ENCODE peak calls at places on chromosomes 7 and 10, in six cellular contexts. V is left ventricle myocardium inferior, G is HCT116, F is HFF-Myc, W is B cell, S is AG04450. A is an unnamed sample.
A peak's percentile ranks its signal among the peaks of the same experiment; 100 is the strongest.

GRCh38 chr7:2649139-2649838 is 17.5 kb downstream of the TTYH3 start:
- DNase-seq in V (no peak), G (no peak), F (no peak), W (no peak), S (no peak), A (no peak)

GRCh38 chr7:116522247-116522646 is 2.6 kb upstream of the CAV1 start:
- DNase-seq in V (no peak), G (peak; percentile 69), F (no peak), W (no peak), S (no peak), A (no peak)

GRCh38 chr7:73728551-73728950 is 9.1 kb upstream of the STX1A start:
- DNase-seq in V (no peak), G (no peak), F (no peak), W (no peak), S (no peak), A (no peak)

GRCh38 chr10:6667679-6668270 is 87.7 kb upstream of the PRKCQ start:
- DNase-seq in V (no peak), G (peak; percentile 27), F (peak; percentile 22), W (no peak), S (no peak), A (no peak)

GRCh38 chr7:1607001-1607400 is 37.2 kb upstream of the PSMG3 start:
- DNase-seq in V (no peak), G (no peak), F (no peak), W (no peak), S (no peak), A (no peak)

GRCh38 chr10:23399701-23400144 is 39.2 kb upstream of the OTUD1 start:
- DNase-seq in V (peak; percentile 44), G (no peak), F (no peak), W (no peak), S (peak; percentile 68), A (no peak)

GRCh38 chr7:13800694-13801448 is 188.6 kb downstream of the ETV1 start:
- DNase-seq in V (no peak), G (no peak), F (peak; percentile 32), W (no peak), S (peak; percentile 71), A (no peak)

GRCh38 chr7:46880508-46881196 is 701.3 kb downstream of the TNS3 start:
- DNase-seq in V (no peak), G (no peak), F (no peak), W (no peak), S (no peak), A (no peak)

GRCh38 chr7:28296571-28297483 is 115.5 kb upstream of the CREB5 start:
- DNase-seq in V (peak; percentile 21), G (peak; percentile 55), F (no peak), W (no peak), S (no peak), A (no peak)

GRCh38 chr7:116786791-116787443 is 75.5 kb upstream of the CAPZA2 start:
- DNase-seq in V (no peak), G (no peak), F (no peak), W (peak; percentile 57), S (no peak), A (peak; percentile 65)

GRCh38 chr10:70923696-70924095 is 35.3 kb upstream of the PCBD1 start:
- DNase-seq in V (no peak), G (no peak), F (no peak), W (no peak), S (no peak), A (no peak)

GRCh38 chr7:102404005-102404861 is 8.1 kb downstream of the PRKRIP1 start:
- DNase-seq in V (no peak), G (peak; percentile 35), F (no peak), W (peak; percentile 68), S (no peak), A (peak; percentile 75)

GRCh38 chr7:31488562-31489203 is 25.2 kb upstream of the ITPRID1 start:
- DNase-seq in V (peak; percentile 18), G (peak; percentile 41), F (no peak), W (no peak), S (no peak), A (peak; percentile 66)

GRCh38 chr7:45211066-45211465 is 53.5 kb downstream of the RAMP3 start:
- DNase-seq in V (no peak), G (no peak), F (no peak), W (no peak), S (no peak), A (no peak)

GRCh38 chr10:86251426-86251825 is 115.2 kb downstream of the GRID1 start:
- DNase-seq in V (no peak), G (no peak), F (no peak), W (no peak), S (no peak), A (no peak)

GRCh38 chr7:99864041-99864440 is 12.8 kb downstream of the OR2AE1 start:
- DNase-seq in V (no peak), G (no peak), F (no peak), W (no peak), S (no peak), A (no peak)

GRCh38 chr10:13629116-13629515 is 42.4 kb downstream of the PRPF18 start:
- DNase-seq in V (no peak), G (no peak), F (no peak), W (no peak), S (no peak), A (no peak)

GRCh38 chr7:70736715-70737460 is 395.1 kb upstream of the GALNT17 start:
- DNase-seq in V (no peak), G (no peak), F (peak; percentile 22), W (no peak), S (peak; percentile 26), A (no peak)

GRCh38 chr7:129843982-129844840 is 108.5 kb downstream of the UBE2H start:
- DNase-seq in V (no peak), G (no peak), F (no peak), W (no peak), S (no peak), A (no peak)

GRCh38 chr10:75234683-75235374 is 928 bp downstream of the COMTD1 start:
- DNase-seq in V (no peak), G (no peak), F (no peak), W (no peak), S (no peak), A (no peak)

GRCh38 chr7:55591282-55591931 is 19.1 kb upstream of the VOPP1 start:
- DNase-seq in V (no peak), G (no peak), F (no peak), W (no peak), S (no peak), A (peak; percentile 51)

GRCh38 chr7:139734395-139734794 is 43.4 kb downstream of the HIPK2 start:
- DNase-seq in V (no peak), G (no peak), F (no peak), W (no peak), S (peak; percentile 46), A (no peak)

GRCh38 chr7:47211467-47212121 is 370.3 kb downstream of the TNS3 start:
- DNase-seq in V (no peak), G (no peak), F (no peak), W (no peak), S (no peak), A (no peak)

GRCh38 chr10:11175823-11176243 is 158.2 kb downstream of the CELF2 start:
- DNase-seq in V (no peak), G (no peak), F (no peak), W (peak; percentile 26), S (no peak), A (peak; percentile 43)

GRCh38 chr7:36440880-36441279 is 51.2 kb downstream of the ANLN start:
- DNase-seq in V (no peak), G (peak; percentile 4), F (no peak), W (no peak), S (no peak), A (peak; percentile 26)

DNA sequence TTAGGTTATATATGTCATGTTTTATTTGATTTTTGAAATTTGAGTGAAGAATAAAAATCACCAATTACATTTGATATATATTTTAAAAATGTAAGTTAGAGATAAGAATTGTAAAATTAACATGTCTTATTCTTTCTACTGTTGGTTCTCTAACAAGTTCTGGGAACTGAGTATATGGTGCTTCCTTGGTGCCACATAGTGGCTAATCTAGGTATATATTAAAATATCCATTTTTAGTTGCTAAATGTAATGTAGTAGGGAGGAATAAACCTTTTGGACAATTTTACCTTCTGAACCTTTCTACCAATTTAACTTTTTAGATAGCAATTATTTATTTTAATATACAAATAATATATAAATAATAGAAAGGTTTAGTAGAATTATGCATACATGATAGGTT is 17.5 kb downstream of the CFAP69 start:
- DNase-seq in V (no peak), G (peak; percentile 15), F (no peak), W (no peak), S (no peak), A (peak; percentile 43)
- TF ChIP-seq CTCF in V (peak; percentile 60), G (peak; percentile 85), F (peak; percentile 20), W (peak; percentile 69), S (peak; percentile 57), A (peak; percentile 5)

GRCh38 chr10:79608505-79609375 is 2.0 kb upstream of the SFTPA1 start:
- DNase-seq in V (no peak), G (peak; percentile 24), F (no peak), W (no peak), S (no peak), A (peak; percentile 48)

GRCh38 chr10:79602953-79603352 is 7.8 kb upstream of the SFTPA1 start:
- DNase-seq in V (no peak), G (no peak), F (no peak), W (no peak), S (no peak), A (no peak)

GRCh38 chr10:79604294-79604693 is 6.4 kb upstream of the SFTPA1 start:
- DNase-seq in V (no peak), G (no peak), F (no peak), W (no peak), S (no peak), A (no peak)

GRCh38 chr10:79601939-79602338 is 8.8 kb upstream of the SFTPA1 start:
- DNase-seq in V (no peak), G (no peak), F (no peak), W (no peak), S (no peak), A (no peak)

GRCh38 chr10:79605308-79605707 is 5.4 kb upstream of the SFTPA1 start:
- DNase-seq in V (no peak), G (no peak), F (no peak), W (no peak), S (no peak), A (no peak)
- TF ChIP-seq CTCF in V (no peak), G (no peak), F (no peak), W (no peak), S (no peak), A (no peak)

GRCh38 chr10:97117372-97117771 is 68.4 kb downstream of the SLIT1 start:
- DNase-seq in V (no peak), G (peak; percentile 16), F (no peak), W (no peak), S (no peak), A (no peak)
- TF ChIP-seq CTCF in V (peak; percentile 66), G (peak; percentile 83), F (peak; percentile 26), W (no peak), S (peak; percentile 22), A (peak; percentile 20)

GRCh38 chr10:119933179-119933578 is 40.6 kb downstream of the SEC23IP start:
- DNase-seq in V (no peak), G (no peak), F (no peak), W (no peak), S (no peak), A (no peak)
- TF ChIP-seq CTCF in V (no peak), G (peak; percentile 30), F (peak; percentile 28), W (peak; percentile 24), S (peak; percentile 33), A (no peak)